ENCODE peak calls at places on chromosomes 1 and 21, in five cellular contexts. L, S, E, Z and A are unnamed samples.

GRCh38 chr1:5711956-5712645 is 280.1 kb downstream of the NPHP4 start:
- DNase-seq in L (no peak), S (no peak), E (no peak), Z (no peak), A (no peak)

GRCh38 chr21:34158866-34159616 is 85.7 kb downstream of the MRPS6 start:
- DNase-seq in L (no peak), S (no peak), E (no peak), Z (no peak), A (no peak)

GRCh38 chr1:245434285-245434684 is 279.5 kb downstream of the KIF26B start:
- DNase-seq in L (no peak), S (no peak), E (peak; percentile 11), Z (no peak), A (peak; percentile 13)

GRCh38 chr1:157798211-157798610 is 21.3 kb upstream of the FCRL2 start:
- DNase-seq in L (no peak), S (peak; percentile 34), E (no peak), Z (peak; percentile 26), A (peak; percentile 86)

GRCh38 chr1:80989455-80989854 is 811.3 kb upstream of the ADGRL2 start:
- DNase-seq in L (no peak), S (no peak), E (no peak), Z (no peak), A (no peak)

GRCh38 chr1:226679853-226680516 is 59.1 kb downstream of the ITPKB start:
- DNase-seq in L (no peak), S (peak; percentile 45), E (no peak), Z (no peak), A (peak; percentile 76)

GRCh38 chr1:110328274-110328673 is 10.9 kb upstream of the RBM15 start:
- DNase-seq in L (no peak), S (no peak), E (no peak), Z (no peak), A (peak; percentile 29)

GRCh38 chr1:4207842-4208692 is 308.0 kb upstream of the C1orf174 start:
- DNase-seq in L (no peak), S (no peak), E (no peak), Z (no peak), A (no peak)